ENCODE peak calls at places on chromosome 3, in six cellular contexts. D is A549, U is HepG2, I is upper lobe of left lung, X is K562, B is GM12878. F is an unnamed sample.

GRCh38 chr3:182617511-182617910 is 175.8 kb upstream of the ATP11B start:
- ATAC-seq in X (no peak), U (no peak), D (no peak), I (no peak), B (no peak), F (no peak)

GRCh38 chr3:109346099-109346498 is 8.8 kb upstream of the DPPA4 start:
- ATAC-seq in U (no peak), B (no peak), D (no peak), X (no peak), I (no peak), F (no peak)

GRCh38 chr3:165643433-165643824 is 193.8 kb downstream of the BCHE start:
- ATAC-seq in I (no peak), D (peak), U (no peak), B (peak), X (no peak), F (peak)

GRCh38 chr3:136464502-136464901 is 214.4 kb downstream of the PCCB start:
- ATAC-seq in B (no peak), U (no peak), X (no peak), I (no peak), D (peak), F (no peak)

GRCh38 chr3:188956839-188957489 is 214.8 kb upstream of the TPRG1 start:
- ATAC-seq in U (peak), X (peak), I (no peak), B (no peak), D (no peak), F (peak)

GRCh38 chr3:177431525-177432255 is 234.4 kb upstream of the TBL1XR1 start:
- ATAC-seq in D (no peak), B (no peak), I (no peak), U (no peak), X (peak), F (no peak)

GRCh38 chr3:196754215-196754937 is 14.7 kb downstream of the PAK2 start:
- ATAC-seq in X (peak), B (no peak), I (no peak), U (peak), D (no peak), F (no peak)

GRCh38 chr3:56980283-56980682 is 80.2 kb upstream of the SPATA12 start:
- ATAC-seq in X (no peak), D (no peak), B (no peak), I (no peak), U (no peak), F (no peak)

GRCh38 chr3:50381315-50381714 is 22.0 kb upstream of the TMEM115 start:
- ATAC-seq in D (no peak), B (no peak), U (no peak), I (no peak), X (no peak), F (no peak)

GRCh38 chr3:29493109-29493508 is 212.2 kb downstream of the RBMS3 start:
- ATAC-seq in I (no peak), U (no peak), X (no peak), B (no peak), D (no peak), F (no peak)

GRCh38 chr3:101643861-101644613 is 32.9 kb downstream of the ZBTB11 start:
- ATAC-seq in D (no peak), B (peak), X (no peak), U (no peak), I (no peak), F (no peak)

GRCh38 chr3:143132246-143132980 is 12.8 kb downstream of the CHST2 start:
- ATAC-seq in I (no peak), B (peak), U (no peak), X (no peak), D (no peak), F (no peak)

GRCh38 chr3:12280333-12280732 is 8.5 kb upstream of the PPARG start:
- ATAC-seq in X (no peak), I (no peak), U (no peak), B (no peak), D (no peak), F (no peak)

GRCh38 chr3:4684117-4684516 is 191.0 kb downstream of the ITPR1 start:
- ATAC-seq in X (no peak), D (no peak), B (no peak), I (no peak), U (no peak), F (no peak)

GRCh38 chr3:29757054-29757777 is 476.3 kb downstream of the RBMS3 start:
- ATAC-seq in B (no peak), X (no peak), U (no peak), I (no peak), D (no peak), F (no peak)

GRCh38 chr3:183438749-183439148 is 10.3 kb upstream of the MCF2L2 start:
- ATAC-seq in I (no peak), B (no peak), U (no peak), X (no peak), D (no peak), F (no peak)

GRCh38 chr3:11260460-11260859 is 11.7 kb upstream of the ATG7 start:
- ATAC-seq in B (no peak), U (no peak), X (peak), D (no peak), I (no peak), F (no peak)

GRCh38 chr3:190562866-190563525 is 49.1 kb downstream of the IL1RAP start:
- ATAC-seq in X (no peak), B (no peak), U (no peak), I (no peak), D (no peak), F (no peak)

GRCh38 chr3:14204605-14205284 is 26.1 kb downstream of the LSM3 start:
- ATAC-seq in D (no peak), U (no peak), B (no peak), X (peak), I (no peak), F (peak)

GRCh38 chr3:179265875-179266274 is 15.0 kb upstream of the KCNMB3 start:
- ATAC-seq in U (no peak), X (peak), I (no peak), B (peak), D (no peak), F (no peak)

DNA sequence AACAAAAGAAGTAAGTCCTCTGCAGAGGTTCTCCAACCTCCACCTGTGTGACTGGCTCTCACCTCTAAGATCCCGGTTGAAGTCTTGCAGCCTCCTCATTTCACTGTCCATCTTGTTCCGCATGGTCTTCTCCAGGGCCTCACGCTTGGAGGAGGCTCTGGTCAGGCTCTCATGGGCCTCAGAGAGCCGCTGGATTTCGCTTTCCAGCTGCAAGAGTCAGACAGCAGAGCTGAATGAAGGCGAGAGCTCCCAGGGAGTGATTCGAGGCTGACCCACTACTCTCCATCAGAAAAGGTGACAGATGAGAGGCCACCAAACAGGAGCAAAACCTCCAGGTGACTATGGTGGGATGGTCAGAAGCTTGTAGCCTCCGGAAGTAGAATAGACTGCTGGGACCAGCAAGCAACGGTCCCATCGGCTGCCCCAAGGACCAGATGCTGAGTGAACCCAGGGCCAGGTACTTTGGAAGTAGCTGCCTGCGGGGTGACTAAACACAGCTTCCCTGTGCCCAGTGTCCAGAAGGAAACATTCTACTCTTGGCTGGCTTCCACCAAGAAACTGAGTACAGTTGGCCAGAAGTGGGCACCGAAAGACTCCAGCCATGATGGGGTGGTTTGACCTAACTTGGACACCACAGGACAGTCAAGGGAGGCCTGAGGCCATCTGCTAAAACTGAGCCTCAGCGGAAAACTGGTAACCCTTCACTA is 7.9 kb downstream of the AMOTL2 start:
- ATAC-seq in U (no peak), B (no peak), X (no peak), I (no peak), D (no peak), F (no peak)
- H3K27ac ChIP-seq in U (no peak), B (no peak), X (no peak), I (peak), D (peak), F (peak)

DNA sequence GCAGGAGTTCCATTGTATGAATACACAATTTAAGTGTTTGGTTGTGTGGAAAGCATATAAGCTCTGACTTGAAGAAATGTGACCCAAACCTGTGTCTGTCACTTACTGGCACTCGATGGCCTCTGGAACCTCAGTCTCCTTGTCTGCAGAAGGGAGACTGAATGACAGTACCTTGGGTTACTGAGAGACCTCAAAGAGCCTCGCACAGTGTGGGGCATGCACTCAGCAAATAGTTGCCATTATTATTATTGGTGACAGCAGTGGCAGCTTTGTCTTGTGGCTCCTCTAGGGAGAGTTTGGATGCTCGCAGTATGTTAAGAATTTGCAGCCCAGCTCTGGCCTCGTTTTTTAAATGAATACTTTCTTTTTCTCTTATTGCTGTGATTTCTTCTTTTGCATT is 43.4 kb downstream of the EEFSEC start:
- ATAC-seq in I (no peak), B (no peak), X (no peak), D (no peak), U (no peak), F (no peak)
- TF ChIP-seq EP300 in I (no peak), B (no peak), X (no peak), D (no peak), U (no peak), F (no peak)

GRCh38 chr3:64031540-64032533 is 8.5 kb upstream of the PSMD6 start:
- ATAC-seq in B (no peak), U (no peak), D (no peak), X (no peak), I (no peak), F (no peak)

GRCh38 chr3:64033033-64033432 is 9.7 kb upstream of the PSMD6 start:
- ATAC-seq in I (no peak), B (no peak), D (no peak), U (no peak), X (no peak), F (no peak)

GRCh38 chr3:64029287-64029686 is 6.0 kb upstream of the PSMD6 start:
- ATAC-seq in D (no peak), I (no peak), X (no peak), U (no peak), B (no peak), F (no peak)

GRCh38 chr3:64028754-64029153 is 5.5 kb upstream of the PSMD6 start:
- ATAC-seq in B (no peak), I (no peak), U (no peak), X (no peak), D (no peak), F (no peak)

DNA sequence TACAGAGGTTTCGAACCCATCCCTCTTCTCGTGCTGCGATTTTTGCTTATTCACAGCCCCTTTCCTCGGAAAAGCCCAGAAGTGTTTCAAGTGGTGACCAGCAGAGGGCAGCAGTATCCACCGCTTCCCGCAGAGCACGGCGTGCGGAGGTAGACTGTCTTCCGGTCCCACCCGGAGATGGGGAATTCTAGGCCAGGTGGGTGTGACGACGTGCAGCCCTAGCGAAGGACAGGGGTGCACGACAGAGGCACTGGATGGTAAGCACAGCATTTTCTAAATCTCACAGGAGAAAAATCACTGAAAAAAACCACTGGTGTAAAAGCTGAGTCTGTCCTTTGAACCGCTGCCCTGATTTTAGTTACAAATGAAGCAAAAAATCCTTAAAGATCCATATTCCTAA is 7.4 kb upstream of the PSMD6 start:
- ATAC-seq in D (peak), X (peak), U (peak), I (peak), B (peak), F (peak)
- TF ChIP-seq POLR2A in D (no peak), X (no peak), U (no peak), I (peak), B (no peak), F (no peak)

DNA sequence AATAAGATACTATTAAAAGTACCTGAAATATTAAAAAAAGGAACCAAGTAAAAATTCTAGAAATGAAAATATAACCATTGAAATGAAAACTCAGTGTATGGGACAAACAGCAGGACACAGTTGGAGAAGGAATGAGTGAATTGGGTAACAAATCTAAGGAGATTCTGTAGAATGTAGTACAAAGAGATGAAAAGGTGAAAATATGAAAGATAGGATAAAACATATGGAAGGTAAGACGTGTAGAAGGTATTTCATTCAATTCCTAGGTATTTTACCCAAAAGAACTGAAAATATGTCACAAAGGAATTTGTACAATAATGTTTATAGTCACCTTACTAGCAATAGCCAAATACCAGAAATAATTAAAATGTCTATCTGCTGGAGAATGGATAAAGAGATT is 82.9 kb upstream of the CCNL1 start:
- ATAC-seq in B (no peak), D (no peak), I (no peak), X (no peak), U (no peak), F (no peak)
- H3K27ac ChIP-seq in B (no peak), D (no peak), I (no peak), X (no peak), U (no peak), F (no peak)

GRCh38 chr3:39051649-39052557 is at the start of the genes SCN11A and WDR48:
- ATAC-seq in X (peak), B (peak), U (peak), I (peak), D (peak), F (peak)
- TF ChIP-seq EP300 in X (peak), B (no peak), U (no peak), I (peak), D (no peak), F (no peak)

GRCh38 chr3:150097588-150097890 is 126.8 kb upstream of the PFN2 start:
- ATAC-seq in D (no peak), B (peak), X (no peak), U (no peak), I (no peak), F (no peak)

GRCh38 chr3:150090877-150091276 is 120.2 kb upstream of the PFN2 start:
- ATAC-seq in U (no peak), D (no peak), X (no peak), B (peak), I (no peak), F (no peak)

GRCh38 chr3:150091626-150092025 is 120.9 kb upstream of the PFN2 start:
- ATAC-seq in B (no peak), I (no peak), D (no peak), X (no peak), U (no peak), F (no peak)

GRCh38 chr3:150096700-150097587 is 126.2 kb upstream of the PFN2 start:
- ATAC-seq in U (no peak), B (peak), D (no peak), I (no peak), X (no peak), F (no peak)

GRCh38 chr3:150094150-150094932 is 123.6 kb upstream of the PFN2 start:
- ATAC-seq in I (no peak), X (no peak), B (peak), D (no peak), U (no peak), F (no peak)
- TF ChIP-seq POLR2A in I (no peak), X (no peak), B (no peak), D (no peak), U (no peak), F (no peak)

GRCh38 chr3:123330441-123330991 is 118.4 kb downstream of the ADCY5 start:
- ATAC-seq in B (no peak), U (peak), X (no peak), D (no peak), I (no peak), F (peak)
- H3K27ac ChIP-seq in B (no peak), U (no peak), X (no peak), D (no peak), I (no peak), F (peak)

GRCh38 chr3:6254490-6254889 is 606.4 kb upstream of the GRM7 start:
- ATAC-seq in D (no peak), U (no peak), I (no peak), X (no peak), B (no peak), F (no peak)
- TF ChIP-seq EP300 in D (no peak), U (no peak), I (no peak), X (no peak), B (no peak), F (no peak)

GRCh38 chr3:99505200-99505599 is 133.2 kb upstream of the COL8A1 start:
- ATAC-seq in D (no peak), X (no peak), B (peak), I (no peak), U (no peak), F (no peak)

GRCh38 chr3:99503350-99503749 is 135.0 kb upstream of the COL8A1 start:
- ATAC-seq in B (no peak), D (no peak), X (no peak), U (no peak), I (no peak), F (no peak)

GRCh38 chr3:99504258-99504657 is 134.1 kb upstream of the COL8A1 start:
- ATAC-seq in D (no peak), I (no peak), U (peak), B (no peak), X (no peak), F (peak)

GRCh38 chr3:99502871-99503270 is 135.5 kb upstream of the COL8A1 start:
- ATAC-seq in I (no peak), B (no peak), X (no peak), U (no peak), D (no peak), F (no peak)

DNA sequence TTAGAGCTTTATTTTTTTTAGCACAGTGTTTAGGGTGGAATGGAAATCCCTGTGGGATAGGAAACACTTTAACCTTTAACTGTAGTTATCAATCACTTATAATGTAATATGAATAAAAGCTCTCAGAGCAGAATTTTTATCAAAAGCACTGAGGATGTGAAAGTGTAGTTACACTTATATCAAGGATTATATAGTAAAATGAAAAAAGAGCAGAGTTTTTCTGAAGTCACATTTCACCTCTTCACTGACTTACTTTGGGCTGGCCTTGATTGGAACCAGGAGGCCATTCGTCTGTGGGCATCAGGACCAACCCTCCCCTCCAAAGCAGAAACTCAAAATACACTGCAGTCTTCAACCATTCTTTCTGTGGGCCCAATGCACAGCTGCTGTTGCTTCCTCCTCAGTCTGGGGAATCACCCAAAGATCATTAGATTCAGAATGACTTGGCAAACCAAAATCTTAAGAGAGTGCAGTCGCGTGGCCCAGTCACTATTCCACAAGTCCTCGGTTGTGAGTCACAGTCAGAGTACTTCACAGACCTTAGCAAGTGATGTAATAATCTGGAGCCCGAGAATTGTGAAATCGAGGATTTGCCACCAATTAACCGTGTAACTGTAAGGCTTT is 132.6 kb upstream of the COL8A1 start:
- ATAC-seq in D (peak), U (no peak), I (peak), B (peak), X (no peak), F (peak)
- TF ChIP-seq POLR2A in D (no peak), U (no peak), I (no peak), B (no peak), X (no peak), F (no peak)

DNA sequence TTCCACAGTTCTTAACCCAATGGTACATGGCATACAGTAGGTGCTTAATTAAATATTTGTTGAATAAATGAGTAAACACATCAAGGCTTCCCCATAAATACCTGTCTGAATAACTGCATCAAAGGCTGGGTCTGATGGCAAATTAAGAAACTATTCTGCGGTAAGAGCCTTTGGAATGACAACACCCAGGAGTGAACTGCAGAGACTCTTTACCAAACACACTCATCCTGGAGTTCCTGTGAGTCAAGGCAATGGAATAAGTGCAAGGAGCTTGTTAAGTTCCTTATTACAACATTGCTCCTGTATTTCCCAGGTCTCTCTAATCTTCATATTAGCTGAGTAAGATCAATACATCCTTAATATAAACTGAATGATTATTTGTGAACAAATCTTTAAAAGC is 119.9 kb upstream of the STT3B start:
- ATAC-seq in I (no peak), B (no peak), U (no peak), X (no peak), D (no peak), F (no peak)
- H3K27ac ChIP-seq in I (no peak), B (no peak), U (no peak), X (no peak), D (no peak), F (no peak)